ENCODE peak calls at places on chromosomes 16 and 17, in six cellular contexts. One of them, this sample, is unnamed.

GRCh38 chr17:77287432-77288068 is 146.8 kb downstream of the SEC14L1 start:
- DNase-seq in SK-N-SH: peak; percentile 80
- DNase-seq in Panc1: no peak
- DNase-seq in HepG2: peak; percentile 65
- DNase-seq in HCT116: peak; percentile 92
- DNase-seq in H1: no peak
- DNase-seq in this sample: no peak

GRCh38 chr16:63241476-63241875 is 1205.2 kb upstream of the CDH8 start:
- DNase-seq in HepG2: no peak
- DNase-seq in SK-N-SH: no peak
- DNase-seq in Panc1: no peak
- DNase-seq in H1: no peak
- DNase-seq in HCT116: no peak
- DNase-seq in this sample: no peak

GRCh38 chr17:76688165-76688622 is 22.6 kb downstream of the MXRA7 start:
- DNase-seq in SK-N-SH: no peak
- DNase-seq in Panc1: no peak
- DNase-seq in HepG2: no peak
- DNase-seq in HCT116: no peak
- DNase-seq in H1: no peak
- DNase-seq in this sample: no peak

GRCh38 chr16:11402051-11402744 is 56.9 kb downstream of the RMI2 start:
- DNase-seq in Panc1: no peak
- DNase-seq in SK-N-SH: peak; percentile 44
- DNase-seq in HCT116: no peak
- DNase-seq in HepG2: no peak
- DNase-seq in H1: no peak
- DNase-seq in this sample: no peak

GRCh38 chr17:574061-574460 is 140.6 kb downstream of the VPS53 start:
- DNase-seq in HCT116: no peak
- DNase-seq in HepG2: no peak
- DNase-seq in SK-N-SH: no peak
- DNase-seq in Panc1: no peak
- DNase-seq in H1: no peak
- DNase-seq in this sample: no peak

GRCh38 chr17:18031955-18032354 is 7.0 kb downstream of the ATPAF2 start:
- DNase-seq in HepG2: no peak
- DNase-seq in H1: no peak
- DNase-seq in Panc1: no peak
- DNase-seq in SK-N-SH: no peak
- DNase-seq in HCT116: no peak
- DNase-seq in this sample: no peak

GRCh38 chr16:49932449-49932848 is 76.5 kb upstream of the ZNF423 start:
- DNase-seq in HCT116: no peak
- DNase-seq in Panc1: no peak
- DNase-seq in HepG2: no peak
- DNase-seq in H1: no peak
- DNase-seq in SK-N-SH: no peak
- DNase-seq in this sample: no peak

GRCh38 chr17:51461578-51462004 is 201.2 kb downstream of the UTP18 start:
- DNase-seq in H1: peak; percentile 85
- DNase-seq in SK-N-SH: peak; percentile 48
- DNase-seq in Panc1: peak; percentile 27
- DNase-seq in HCT116: peak; percentile 78
- DNase-seq in HepG2: peak; percentile 65
- DNase-seq in this sample: no peak

GRCh38 chr16:57260294-57260929 is 15.4 kb downstream of the ARL2BP start:
- DNase-seq in SK-N-SH: no peak
- DNase-seq in HepG2: no peak
- DNase-seq in H1: peak; percentile 60
- DNase-seq in Panc1: no peak
- DNase-seq in HCT116: no peak
- DNase-seq in this sample: peak; percentile 42

GRCh38 chr16:66426112-66427035 is 721 bp upstream of the BEAN1 start:
- DNase-seq in HCT116: no peak
- DNase-seq in SK-N-SH: peak; percentile 61
- DNase-seq in Panc1: no peak
- DNase-seq in HepG2: no peak
- DNase-seq in H1: peak; percentile 59
- DNase-seq in this sample: no peak

GRCh38 chr16:70437017-70437581 is 1.8 kb downstream of the ST3GAL2 start:
- DNase-seq in HCT116: no peak
- DNase-seq in HepG2: peak; percentile 57
- DNase-seq in Panc1: no peak
- DNase-seq in H1: peak; percentile 67
- DNase-seq in SK-N-SH: peak; percentile 47
- DNase-seq in this sample: no peak

DNA sequence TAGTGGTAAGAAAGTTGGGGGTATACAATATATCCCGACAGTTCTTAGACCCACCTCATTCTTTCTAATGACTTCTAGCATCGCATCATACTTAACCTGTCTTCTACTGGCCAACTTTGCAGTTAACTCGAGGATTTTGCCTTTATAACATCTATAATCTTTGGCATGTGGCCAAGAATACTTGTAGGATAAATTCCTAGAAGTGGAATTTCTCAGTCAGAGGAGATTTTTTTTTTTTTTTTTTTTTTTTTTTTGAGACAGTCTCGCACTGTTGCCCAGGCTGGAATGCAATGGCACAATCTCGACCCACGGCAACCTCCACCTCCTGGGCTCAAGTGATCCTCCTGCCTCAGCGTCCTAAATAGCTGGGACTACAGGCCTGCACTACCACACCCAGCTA is 253.5 kb downstream of the MRTFB start:
- DNase-seq in SK-N-SH: no peak
- DNase-seq in HCT116: no peak
- DNase-seq in HepG2: no peak
- DNase-seq in H1: no peak
- DNase-seq in Panc1: no peak
- DNase-seq in this sample: no peak
- TF ChIP-seq SIN3A in SK-N-SH: no peak
- TF ChIP-seq SIN3A in HCT116: no peak
- TF ChIP-seq SIN3A in HepG2: no peak
- TF ChIP-seq SIN3A in H1: no peak
- TF ChIP-seq SIN3A in Panc1: no peak
- TF ChIP-seq SIN3A in this sample: no peak

DNA sequence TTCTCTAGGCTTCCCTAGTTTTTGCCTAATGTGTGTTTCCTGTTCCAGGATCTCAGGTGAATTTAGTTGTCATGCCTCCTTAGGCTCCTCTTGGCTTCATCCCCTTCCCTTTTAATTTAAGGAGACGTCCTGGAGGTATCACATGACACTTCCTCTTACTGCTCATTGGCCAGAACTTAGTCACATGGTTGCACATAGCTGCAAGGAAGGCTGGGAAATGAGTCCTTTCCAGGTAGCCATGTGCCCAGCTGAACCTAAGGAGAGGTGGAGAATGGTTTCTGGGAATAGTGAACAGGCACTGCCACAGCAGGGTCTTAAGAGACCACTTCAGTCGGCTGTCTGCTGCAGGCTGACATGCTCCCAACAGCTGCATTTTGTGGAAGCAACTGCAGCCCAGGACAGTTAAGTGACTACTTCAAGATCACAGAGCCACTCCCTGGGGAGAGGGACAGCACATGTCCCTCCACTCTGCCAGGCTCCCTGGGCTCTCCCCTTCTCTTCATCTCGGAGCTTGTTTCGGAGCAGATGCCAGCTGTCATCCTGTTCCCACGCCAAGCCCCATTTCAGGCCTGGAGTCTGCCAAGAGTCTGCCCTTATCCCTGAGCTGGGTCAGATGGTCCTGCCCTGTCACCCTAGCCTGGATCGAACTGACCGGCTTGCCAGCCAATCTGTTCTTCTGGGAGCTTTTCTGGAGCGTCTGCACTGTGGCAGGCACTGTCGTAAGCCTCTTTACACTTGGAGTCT is 81.4 kb upstream of the FOXF1 start:
- DNase-seq in H1: no peak
- DNase-seq in HCT116: peak; percentile 32
- DNase-seq in HepG2: no peak
- DNase-seq in Panc1: no peak
- DNase-seq in SK-N-SH: no peak
- DNase-seq in this sample: no peak
- TF ChIP-seq SIN3A in H1: no peak
- TF ChIP-seq SIN3A in HCT116: no peak
- TF ChIP-seq SIN3A in HepG2: no peak
- TF ChIP-seq SIN3A in Panc1: no peak
- TF ChIP-seq SIN3A in SK-N-SH: no peak
- TF ChIP-seq SIN3A in this sample: no peak

DNA sequence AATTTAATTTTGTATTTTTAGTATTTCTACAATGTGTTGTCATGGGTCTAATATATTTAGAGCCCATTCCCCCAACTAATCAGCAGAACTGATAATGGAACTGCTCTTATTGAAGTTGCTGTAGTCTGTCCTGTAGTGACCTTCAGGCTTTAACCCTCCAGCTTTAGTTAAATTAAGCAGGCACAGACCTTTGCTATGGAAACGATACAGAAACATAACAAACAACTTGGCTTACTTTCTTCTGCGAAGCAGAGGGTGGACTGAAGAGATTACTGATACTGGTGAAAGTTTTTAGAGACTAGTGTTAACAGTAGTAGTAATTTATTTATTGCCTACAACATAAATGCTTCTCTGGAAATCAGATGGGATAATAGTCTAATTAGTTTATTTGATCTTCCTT is 61.4 kb downstream of the NFATC3 start:
- DNase-seq in H1: no peak
- DNase-seq in HCT116: no peak
- DNase-seq in SK-N-SH: peak; percentile 50
- DNase-seq in HepG2: peak; percentile 50
- DNase-seq in Panc1: no peak
- DNase-seq in this sample: no peak
- TF ChIP-seq SIN3A in H1: no peak
- TF ChIP-seq SIN3A in HCT116: no peak
- TF ChIP-seq SIN3A in SK-N-SH: no peak
- TF ChIP-seq SIN3A in HepG2: no peak
- TF ChIP-seq SIN3A in Panc1: no peak
- TF ChIP-seq SIN3A in this sample: no peak

GRCh38 chr17:78323821-78324390 is 36.0 kb downstream of the SOCS3 start:
- DNase-seq in Panc1: no peak
- DNase-seq in HCT116: no peak
- DNase-seq in HepG2: no peak
- DNase-seq in SK-N-SH: peak; percentile 71
- DNase-seq in H1: no peak
- DNase-seq in this sample: no peak
- TF ChIP-seq SIN3A in Panc1: no peak
- TF ChIP-seq SIN3A in HCT116: no peak
- TF ChIP-seq SIN3A in HepG2: no peak
- TF ChIP-seq SIN3A in SK-N-SH: no peak
- TF ChIP-seq SIN3A in H1: no peak
- TF ChIP-seq SIN3A in this sample: no peak

This sample was measured in GM12878.